ENCODE peak calls at places on chromosome 12, in nine cellular contexts. U is cardiac fibroblast; J is Right ventricle myocardium superior; F is amygdala; E is CD4-positive, CD25-positive, alpha-beta regulatory T cell; W is AG09319; I is stimulated activated CD8-positive, alpha-beta memory T cell treated with anti-CD3 and anti-CD28 coated beads, Interleukin-15, amount 100 ng/mL, for 48 hours; R is body of pancreas; V is activated naive CD4-positive, alpha-beta T cell. Y is an unnamed sample.

GRCh38 chr12:32477714-32478113 is 78.4 kb downstream of the FGD4 start:
- DNase-seq in V (no peak), J (no peak), I (no peak), E (no peak), F (no peak), R (no peak), W (no peak), U (peak), Y (no peak)

GRCh38 chr12:117134059-117134458 is 34.8 kb upstream of the TESC start:
- DNase-seq in E (peak), F (no peak), I (peak), U (no peak), J (no peak), W (no peak), V (no peak), R (no peak), Y (peak)

GRCh38 chr12:89084751-89085150 is 267.6 kb downstream of the DUSP6 start:
- DNase-seq in E (no peak), U (peak), F (no peak), V (no peak), J (no peak), W (no peak), I (no peak), R (no peak), Y (no peak)

GRCh38 chr12:4626543-4626942 is 22.3 kb downstream of the AKAP3 start:
- DNase-seq in W (no peak), I (no peak), V (no peak), U (no peak), F (no peak), J (no peak), E (no peak), R (no peak), Y (no peak)

GRCh38 chr12:93199831-93200236 is 177.9 kb upstream of the NUDT4 start:
- DNase-seq in I (no peak), U (no peak), W (no peak), J (no peak), V (no peak), E (no peak), R (no peak), F (no peak), Y (no peak)

GRCh38 chr12:118964988-118965387 is 16.4 kb upstream of the SRRM4 start:
- DNase-seq in E (no peak), J (no peak), W (no peak), I (no peak), U (no peak), V (no peak), R (no peak), F (no peak), Y (no peak)

GRCh38 chr12:133135747-133136146 is 5.3 kb downstream of the ZNF10 start:
- DNase-seq in E (no peak), V (no peak), W (no peak), R (no peak), I (no peak), F (no peak), J (no peak), U (no peak), Y (no peak)

GRCh38 chr12:1829306-1829900 is 9.0 kb downstream of the LRTM2 start:
- DNase-seq in E (no peak), I (no peak), F (no peak), J (peak), R (no peak), V (no peak), W (no peak), U (no peak), Y (no peak)

GRCh38 chr12:67357726-67358125 is 88.6 kb downstream of the CAND1 start:
- DNase-seq in J (no peak), R (no peak), F (no peak), V (no peak), U (no peak), W (no peak), I (no peak), E (no peak), Y (no peak)

GRCh38 chr12:74890237-74890599 is 319.4 kb downstream of the KCNC2 start:
- DNase-seq in E (no peak), F (no peak), I (no peak), U (peak), R (peak), V (no peak), W (peak), J (no peak), Y (peak)

GRCh38 chr12:12466157-12466556 is 96.5 kb downstream of the DUSP16 start:
- DNase-seq in E (peak), F (no peak), U (no peak), J (no peak), I (no peak), R (no peak), V (no peak), W (no peak), Y (no peak)

GRCh38 chr12:92668739-92669138 is 34.0 kb upstream of the PLEKHG7 start:
- DNase-seq in R (no peak), J (no peak), F (no peak), U (no peak), W (no peak), I (no peak), V (no peak), E (no peak), Y (no peak)

GRCh38 chr12:6084261-6084968 is 40.1 kb downstream of the VWF start:
- DNase-seq in U (peak), W (no peak), E (no peak), V (no peak), J (no peak), I (no peak), R (no peak), F (no peak), Y (no peak)

GRCh38 chr12:95701722-95702418 is 88.7 kb downstream of the NTN4 start:
- DNase-seq in J (no peak), F (no peak), V (no peak), E (no peak), W (no peak), I (no peak), R (no peak), U (peak), Y (no peak)

GRCh38 chr12:94740601-94741362 is 90.4 kb upstream of the TMCC3 start:
- DNase-seq in F (no peak), R (no peak), E (no peak), V (no peak), W (no peak), I (no peak), U (no peak), J (no peak), Y (no peak)

GRCh38 chr12:98997-99396 is 32.4 kb downstream of the IQSEC3 start:
- DNase-seq in F (no peak), U (no peak), R (no peak), W (no peak), V (no peak), E (no peak), J (no peak), I (no peak), Y (no peak)

GRCh38 chr12:52032797-52033505 is 18.3 kb upstream of the NR4A1 start:
- DNase-seq in U (peak), W (peak), J (peak), E (peak), R (peak), V (peak), I (peak), F (peak), Y (peak)

GRCh38 chr12:114680498-114681148 is 3.4 kb downstream of the TBX3 start:
- DNase-seq in E (no peak), W (no peak), V (no peak), F (no peak), J (no peak), I (no peak), R (no peak), U (peak), Y (no peak)

GRCh38 chr12:124392991-124393790 is 98.3 kb downstream of the RFLNA start:
- DNase-seq in E (no peak), U (peak), R (peak), W (peak), J (peak), F (peak), I (no peak), V (no peak), Y (peak)

GRCh38 chr12:3631272-3631637 is 121.7 kb downstream of the CRACR2A start:
- DNase-seq in W (no peak), J (no peak), U (no peak), I (no peak), F (no peak), V (no peak), R (no peak), E (no peak), Y (no peak)

GRCh38 chr12:24915501-24915900 is 33.4 kb downstream of the BCAT1 start:
- DNase-seq in E (no peak), W (no peak), J (no peak), R (no peak), V (no peak), F (no peak), I (no peak), U (no peak), Y (no peak)

GRCh38 chr12:29589852-29590251 is 92.4 kb upstream of the OVCH1 start:
- DNase-seq in E (no peak), F (no peak), U (no peak), R (no peak), J (no peak), W (no peak), I (no peak), V (no peak), Y (no peak)

GRCh38 chr12:6536894-6537579 is 2.7 kb downstream of the GAPDH start:
- DNase-seq in E (no peak), J (no peak), V (no peak), R (no peak), W (no peak), U (peak), I (no peak), F (no peak), Y (no peak)

GRCh38 chr12:40158592-40159111 is 52.8 kb upstream of the SLC2A13 start:
- DNase-seq in W (no peak), I (no peak), E (no peak), J (no peak), F (no peak), V (no peak), U (peak), R (peak), Y (no peak)

GRCh38 chr12:27824126-27824842 is 44.2 kb upstream of the MANSC4 start:
- DNase-seq in J (no peak), F (no peak), V (no peak), R (no peak), I (no peak), U (no peak), W (no peak), E (peak), Y (no peak)

GRCh38 chr12:121926874-121927706 is 8.7 kb downstream of the CFAP251 start:
- DNase-seq in E (no peak), V (no peak), F (no peak), J (no peak), U (peak), R (no peak), W (no peak), I (no peak), Y (no peak)

GRCh38 chr12:64550758-64551157 is 59.5 kb upstream of the RASSF3 start:
- DNase-seq in I (no peak), U (no peak), R (no peak), V (no peak), J (no peak), F (no peak), E (no peak), W (no peak), Y (no peak)

GRCh38 chr12:468671-469389 is 9.1 kb downstream of the B4GALNT3 start:
- DNase-seq in J (no peak), I (no peak), V (no peak), R (no peak), U (no peak), F (no peak), E (no peak), W (no peak), Y (no peak)

GRCh38 chr12:56836317-56836716 is 73.2 kb downstream of the HSD17B6 start:
- DNase-seq in R (no peak), I (no peak), U (peak), J (no peak), F (no peak), E (no peak), W (no peak), V (no peak), Y (no peak)

GRCh38 chr12:131606218-131606899 is 104.5 kb upstream of the SFSWAP start:
- DNase-seq in F (no peak), U (no peak), J (no peak), R (no peak), W (no peak), V (no peak), E (peak), I (no peak), Y (no peak)

GRCh38 chr12:52741378-52742195 is 35.6 kb downstream of the KRT76 start:
- DNase-seq in U (peak), J (peak), I (peak), F (no peak), V (peak), W (no peak), R (peak), E (peak), Y (no peak)

GRCh38 chr12:75550401-75550851 is 39.0 kb upstream of the KRR1 start:
- DNase-seq in I (no peak), V (no peak), W (no peak), U (no peak), J (no peak), F (no peak), R (peak), E (no peak), Y (no peak)

GRCh38 chr12:25981597-25981996 is 23.1 kb downstream of the RASSF8 start:
- DNase-seq in W (no peak), R (no peak), E (no peak), I (no peak), J (no peak), F (no peak), V (no peak), U (no peak), Y (no peak)

GRCh38 chr12:49369723-49370145 is 2.5 kb downstream of the SPATS2 start:
- DNase-seq in J (no peak), E (peak), I (no peak), F (no peak), W (no peak), R (peak), V (no peak), U (peak), Y (no peak)